ENCODE peak calls at places on chromosomes 7 and 10, in five cellular contexts. R, Q, X, J and B are unnamed samples.

GRCh38 chr10:86234553-86235270 is 131.9 kb downstream of the GRID1 start:
- DNase-seq in R (peak), Q (no peak), X (no peak), J (peak), B (no peak)

GRCh38 chr10:53403688-53404087 is 631.1 kb upstream of the MBL2 start:
- DNase-seq in R (no peak), Q (peak), X (no peak), J (peak), B (no peak)

GRCh38 chr7:75662579-75663301 is 76.0 kb downstream of the HIP1 start:
- DNase-seq in R (no peak), Q (no peak), X (no peak), J (no peak), B (peak)

GRCh38 chr7:138025215-138026186 is 23.6 kb upstream of the CREB3L2 start:
- DNase-seq in R (no peak), Q (no peak), X (no peak), J (no peak), B (peak)

GRCh38 chr7:141288626-141289025 is 214.8 kb downstream of the TMEM178B start:
- DNase-seq in R (no peak), Q (no peak), X (no peak), J (no peak), B (no peak)

GRCh38 chr10:101297901-101298451 is 56.0 kb upstream of the BTRC start:
- DNase-seq in R (peak), Q (peak), X (peak), J (peak), B (peak)

GRCh38 chr7:32611700-32612099 is 116.4 kb downstream of the AVL9 start:
- DNase-seq in R (no peak), Q (no peak), X (no peak), J (no peak), B (no peak)

GRCh38 chr10:105545101-105545500 is 904.0 kb downstream of the SORCS3 start:
- DNase-seq in R (no peak), Q (no peak), X (no peak), J (no peak), B (no peak)

GRCh38 chr10:1368772-1369171 is 312.6 kb downstream of the WDR37 start:
- DNase-seq in R (peak), Q (peak), X (no peak), J (no peak), B (no peak)

GRCh38 chr10:90308223-90308622 is 549.6 kb downstream of the HTR7 start:
- DNase-seq in R (no peak), Q (no peak), X (no peak), J (no peak), B (no peak)

GRCh38 chr10:70835895-70836294 is 20.1 kb downstream of the SGPL1 start:
- DNase-seq in R (no peak), Q (no peak), X (peak), J (no peak), B (no peak)

GRCh38 chr7:143444063-143444782 is 970 bp downstream of the TAS2R60 start:
- DNase-seq in R (no peak), Q (no peak), X (no peak), J (no peak), B (no peak)

GRCh38 chr10:49094707-49095106 is 20.6 kb downstream of the VSTM4 start:
- DNase-seq in R (peak), Q (no peak), X (no peak), J (no peak), B (no peak)

GRCh38 chr7:85896531-85896930 is 709.7 kb upstream of the SEMA3D start:
- DNase-seq in R (no peak), Q (no peak), X (no peak), J (no peak), B (no peak)

GRCh38 chr7:28686418-28686800 is 271.7 kb downstream of the TRIL start:
- DNase-seq in R (peak), Q (peak), X (peak), J (no peak), B (no peak)

GRCh38 chr10:107548301-107548700 is 383.8 kb upstream of the SORCS1 start:
- DNase-seq in R (peak), Q (no peak), X (peak), J (no peak), B (no peak)

GRCh38 chr10:105743343-105744056 is 1102.4 kb downstream of the SORCS3 start:
- DNase-seq in R (no peak), Q (no peak), X (no peak), J (no peak), B (no peak)

GRCh38 chr7:158267737-158268435 is 319.7 kb downstream of the PTPRN2 start:
- DNase-seq in R (no peak), Q (no peak), X (no peak), J (peak), B (no peak)
- H3K4me3 ChIP-seq in R (no peak), Q (no peak), X (no peak), J (no peak), B (no peak)

GRCh38 chr10:64036996-64037666 is 515.9 kb downstream of the REEP3 start:
- DNase-seq in R (no peak), Q (no peak), X (no peak), J (no peak), B (no peak)
- H3K4me3 ChIP-seq in R (no peak), Q (no peak), X (no peak), J (no peak), B (no peak)

GRCh38 chr7:121057878-121058277 is 69.4 kb downstream of the CPED1 start:
- DNase-seq in R (peak), Q (no peak), X (no peak), J (no peak), B (no peak)

GRCh38 chr7:121049897-121050296 is 61.4 kb downstream of the CPED1 start:
- DNase-seq in R (no peak), Q (no peak), X (no peak), J (no peak), B (no peak)

GRCh38 chr7:121053219-121053618 is 64.7 kb downstream of the CPED1 start:
- DNase-seq in R (no peak), Q (no peak), X (no peak), J (no peak), B (no peak)

GRCh38 chr7:121058975-121059374 is 70.5 kb downstream of the CPED1 start:
- DNase-seq in R (no peak), Q (no peak), X (no peak), J (no peak), B (no peak)

GRCh38 chr7:121054925-121055324 is 66.4 kb downstream of the CPED1 start:
- DNase-seq in R (no peak), Q (no peak), X (no peak), J (no peak), B (no peak)
- H3K4me3 ChIP-seq in R (no peak), Q (no peak), X (no peak), J (no peak), B (no peak)

DNA sequence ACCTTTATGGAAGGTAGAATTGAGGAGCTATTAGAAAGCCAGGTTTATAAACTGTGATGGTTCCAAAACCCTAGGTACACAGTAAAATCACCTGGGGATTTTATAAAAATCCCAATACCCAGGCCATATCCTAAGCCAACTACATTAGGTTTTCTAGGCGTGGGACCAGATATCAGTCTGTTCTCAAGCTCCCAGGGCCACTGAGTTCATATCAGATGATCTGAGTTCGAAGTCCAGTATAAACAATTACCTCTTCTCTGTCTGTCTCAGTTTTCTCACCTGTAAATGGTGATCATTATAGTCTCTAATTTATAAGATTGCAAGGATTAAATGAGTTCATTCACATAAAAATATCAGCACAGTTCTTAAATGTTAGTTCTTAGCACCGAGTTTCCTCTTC is 60.6 kb downstream of the CAV1 start:
- DNase-seq in R (no peak), Q (no peak), X (no peak), J (no peak), B (no peak)
- H3K4me3 ChIP-seq in R (no peak), Q (no peak), X (no peak), J (no peak), B (no peak)

GRCh38 chr7:27243340-27244163 is 950 bp downstream of the EVX1 start:
- DNase-seq in R (peak), Q (no peak), X (no peak), J (no peak), B (no peak)

GRCh38 chr7:27245124-27245797 is 2.7 kb downstream of the EVX1 start:
- DNase-seq in R (no peak), Q (no peak), X (no peak), J (no peak), B (no peak)

GRCh38 chr7:27245798-27246691 is 3.4 kb downstream of the EVX1 start:
- DNase-seq in R (peak), Q (no peak), X (peak), J (peak), B (no peak)

GRCh38 chr7:27242580-27243339 is at the start of gene EVX1:
- DNase-seq in R (peak), Q (no peak), X (peak), J (no peak), B (no peak)

DNA sequence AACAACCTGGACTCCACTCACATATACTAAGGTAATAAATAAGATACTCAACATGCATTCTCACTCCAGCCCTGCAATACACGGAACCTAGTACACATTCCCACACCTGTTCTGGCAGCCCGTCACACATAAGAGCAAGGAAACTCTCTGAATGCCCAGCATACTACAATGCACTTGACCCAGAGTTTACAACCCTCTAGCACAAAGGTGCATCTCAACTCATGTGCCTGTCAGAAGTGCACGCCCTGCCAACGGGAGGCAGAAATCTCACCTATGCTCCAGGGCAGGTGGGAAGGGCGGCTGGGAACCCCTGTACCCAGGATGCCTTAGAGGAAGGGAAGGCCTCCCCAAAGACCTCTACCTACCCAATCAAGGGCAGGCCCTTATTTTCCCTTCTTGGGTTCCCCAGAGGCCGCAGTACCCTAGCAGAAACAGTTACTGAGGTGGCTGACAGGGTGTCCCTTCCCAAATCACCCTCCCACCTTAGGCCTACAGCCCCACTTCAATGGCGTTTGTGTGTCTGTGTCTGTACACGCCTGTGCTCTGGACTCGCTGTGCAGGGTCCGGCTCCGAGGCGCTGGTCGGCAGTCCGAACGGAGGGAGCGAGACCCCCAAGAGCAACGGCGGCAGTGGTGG is 2.0 kb downstream of the EVX1 start:
- DNase-seq in R (peak), Q (no peak), X (no peak), J (no peak), B (no peak)
- H3K4me3 ChIP-seq in R (no peak), Q (no peak), X (no peak), J (peak), B (no peak)